ENCODE peak calls at places on chromosomes 12 and 14, in five cellular contexts. One of them, this sample, is unnamed.

GRCh38 chr12:6533653-6534157 is 612 bp upstream of the GAPDH start:
- DNase-seq in K562: peak; percentile 87
- DNase-seq in HepG2: peak; percentile 86
- DNase-seq in H1: peak; percentile 90
- DNase-seq in A549: peak; percentile 68
- DNase-seq in this sample: peak; percentile 62

GRCh38 chr12:30880061-30880460 is 46.5 kb upstream of the TSPAN11 start:
- DNase-seq in K562: no peak
- DNase-seq in HepG2: no peak
- DNase-seq in H1: no peak
- DNase-seq in A549: no peak
- DNase-seq in this sample: peak; percentile 62

GRCh38 chr14:68416156-68416555 is 376.7 kb downstream of the ZFP36L1 start:
- DNase-seq in K562: no peak
- DNase-seq in HepG2: no peak
- DNase-seq in H1: no peak
- DNase-seq in A549: no peak
- DNase-seq in this sample: no peak

GRCh38 chr12:23376238-23376637 is 573.2 kb downstream of the SOX5 start:
- DNase-seq in K562: no peak
- DNase-seq in HepG2: peak; percentile 2
- DNase-seq in H1: peak; percentile 45
- DNase-seq in A549: no peak
- DNase-seq in this sample: peak; percentile 12

GRCh38 chr14:101575581-101575980 is 14.3 kb downstream of the DIO3 start:
- DNase-seq in K562: no peak
- DNase-seq in HepG2: no peak
- DNase-seq in H1: no peak
- DNase-seq in A549: no peak
- DNase-seq in this sample: no peak

GRCh38 chr12:55704824-55705780 is 2.6 kb downstream of the ITGA7 start:
- DNase-seq in K562: no peak
- DNase-seq in HepG2: peak; percentile 68
- DNase-seq in H1: no peak
- DNase-seq in A549: no peak
- DNase-seq in this sample: no peak

GRCh38 chr14:51168220-51168613 is 71.8 kb upstream of the TMX1 start:
- DNase-seq in K562: no peak
- DNase-seq in HepG2: no peak
- DNase-seq in H1: no peak
- DNase-seq in A549: no peak
- DNase-seq in this sample: no peak

GRCh38 chr12:58313091-58313855 is 371.9 kb downstream of the ATP23 start:
- DNase-seq in K562: no peak
- DNase-seq in HepG2: no peak
- DNase-seq in H1: no peak
- DNase-seq in A549: no peak
- DNase-seq in this sample: peak; percentile 64

GRCh38 chr14:79483989-79484388 is 727.3 kb downstream of the DIO2 start:
- DNase-seq in K562: no peak
- DNase-seq in HepG2: no peak
- DNase-seq in H1: no peak
- DNase-seq in A549: no peak
- DNase-seq in this sample: no peak

GRCh38 chr14:76349993-76350392 is 25.9 kb upstream of the ESRRB start:
- DNase-seq in K562: no peak
- DNase-seq in HepG2: no peak
- DNase-seq in H1: no peak
- DNase-seq in A549: no peak
- DNase-seq in this sample: no peak

GRCh38 chr14:100076630-100077029 is 11.4 kb downstream of the EVL start:
- DNase-seq in K562: peak; percentile 28
- DNase-seq in HepG2: no peak
- DNase-seq in H1: no peak
- DNase-seq in A549: no peak
- DNase-seq in this sample: no peak

GRCh38 chr14:78157855-78158436 is 12.2 kb upstream of the NRXN3 start:
- DNase-seq in K562: peak; percentile 16
- DNase-seq in HepG2: peak; percentile 3
- DNase-seq in H1: peak; percentile 58
- DNase-seq in A549: no peak
- DNase-seq in this sample: no peak

GRCh38 chr14:20413785-20414117 is 450 bp upstream of the TEP1 start:
- DNase-seq in K562: peak; percentile 34
- DNase-seq in HepG2: no peak
- DNase-seq in H1: no peak
- DNase-seq in A549: no peak
- DNase-seq in this sample: peak; percentile 30

GRCh38 chr12:58117201-58117600 is 175.8 kb downstream of the ATP23 start:
- DNase-seq in K562: no peak
- DNase-seq in HepG2: no peak
- DNase-seq in H1: no peak
- DNase-seq in A549: no peak
- DNase-seq in this sample: no peak

GRCh38 chr12:105861232-105861631 is 277.5 kb downstream of the NUAK1 start:
- DNase-seq in K562: no peak
- DNase-seq in HepG2: no peak
- DNase-seq in H1: no peak
- DNase-seq in A549: no peak
- DNase-seq in this sample: no peak

GRCh38 chr12:95574799-95575452 is 23.6 kb upstream of the USP44 start:
- DNase-seq in K562: peak; percentile 51
- DNase-seq in HepG2: peak; percentile 31
- DNase-seq in H1: no peak
- DNase-seq in A549: peak; percentile 50
- DNase-seq in this sample: peak; percentile 65

GRCh38 chr14:58864751-58865519 is 227.2 kb downstream of the DACT1 start:
- DNase-seq in K562: no peak
- DNase-seq in HepG2: no peak
- DNase-seq in H1: no peak
- DNase-seq in A549: no peak
- DNase-seq in this sample: no peak

GRCh38 chr12:62817556-62818271 is 117.2 kb downstream of the PPM1H start:
- DNase-seq in K562: peak; percentile 38
- DNase-seq in HepG2: no peak
- DNase-seq in H1: no peak
- DNase-seq in A549: no peak
- DNase-seq in this sample: peak; percentile 68

GRCh38 chr12:76142305-76142704 is 57.8 kb upstream of the NAP1L1 start:
- DNase-seq in K562: no peak
- DNase-seq in HepG2: no peak
- DNase-seq in H1: no peak
- DNase-seq in A549: no peak
- DNase-seq in this sample: no peak

GRCh38 chr14:95097385-95097784 is 59.9 kb downstream of the DICER1 start:
- DNase-seq in K562: no peak
- DNase-seq in HepG2: no peak
- DNase-seq in H1: no peak
- DNase-seq in A549: no peak
- DNase-seq in this sample: no peak

GRCh38 chr14:75437201-75438143 is 9.7 kb downstream of the JDP2 start:
- DNase-seq in K562: no peak
- DNase-seq in HepG2: no peak
- DNase-seq in H1: no peak
- DNase-seq in A549: no peak
- DNase-seq in this sample: no peak

GRCh38 chr14:75906680-75907280 is 75.0 kb downstream of the TGFB3 start:
- DNase-seq in K562: peak; percentile 73
- DNase-seq in HepG2: peak; percentile 36
- DNase-seq in H1: peak; percentile 77
- DNase-seq in A549: peak; percentile 48
- DNase-seq in this sample: peak; percentile 66

GRCh38 chr12:2092890-2093289 is 40.1 kb downstream of the CACNA1C start:
- DNase-seq in K562: no peak
- DNase-seq in HepG2: no peak
- DNase-seq in H1: no peak
- DNase-seq in A549: no peak
- DNase-seq in this sample: no peak

GRCh38 chr12:132686831-132687210 is 321 bp downstream of the POLE start:
- DNase-seq in K562: peak; percentile 41
- DNase-seq in HepG2: no peak
- DNase-seq in H1: no peak
- DNase-seq in A549: peak; percentile 39
- DNase-seq in this sample: no peak

GRCh38 chr14:95666450-95666849 is 19.8 kb upstream of the TCL1B start:
- DNase-seq in K562: no peak
- DNase-seq in HepG2: no peak
- DNase-seq in H1: no peak
- DNase-seq in A549: no peak
- DNase-seq in this sample: no peak

GRCh38 chr14:106436310-106436905 is 910.0 kb downstream of the TMEM121 start:
- DNase-seq in K562: peak; percentile 61
- DNase-seq in HepG2: no peak
- DNase-seq in H1: peak; percentile 29
- DNase-seq in A549: peak; percentile 3
- DNase-seq in this sample: no peak

GRCh38 chr12:130336723-130337475 is 788 bp upstream of the PIWIL1 start:
- DNase-seq in K562: no peak
- DNase-seq in HepG2: no peak
- DNase-seq in H1: no peak
- DNase-seq in A549: no peak
- DNase-seq in this sample: no peak

GRCh38 chr14:26855051-26855753 is 257.4 kb upstream of the NOVA1 start:
- DNase-seq in K562: no peak
- DNase-seq in HepG2: no peak
- DNase-seq in H1: no peak
- DNase-seq in A549: no peak
- DNase-seq in this sample: no peak

GRCh38 chr12:126385785-126386184 is 1320.5 kb downstream of the AACS start:
- DNase-seq in K562: no peak
- DNase-seq in HepG2: no peak
- DNase-seq in H1: no peak
- DNase-seq in A549: no peak
- DNase-seq in this sample: no peak

GRCh38 chr14:21069388-21070082 is 569 bp upstream of the ARHGEF40 start:
- DNase-seq in K562: no peak
- DNase-seq in HepG2: peak; percentile 85
- DNase-seq in H1: peak; percentile 81
- DNase-seq in A549: peak; percentile 19
- DNase-seq in this sample: no peak

GRCh38 chr12:117491711-117492110 is 130.3 kb upstream of the NOS1 start:
- DNase-seq in K562: no peak
- DNase-seq in HepG2: no peak
- DNase-seq in H1: no peak
- DNase-seq in A549: no peak
- DNase-seq in this sample: no peak

GRCh38 chr12:74598819-74599218 is 61.2 kb downstream of the ATXN7L3B start:
- DNase-seq in K562: no peak
- DNase-seq in HepG2: no peak
- DNase-seq in H1: no peak
- DNase-seq in A549: no peak
- DNase-seq in this sample: no peak

GRCh38 chr14:24895243-24895583 is 154.7 kb downstream of the STXBP6 start:
- DNase-seq in K562: no peak
- DNase-seq in HepG2: no peak
- DNase-seq in H1: no peak
- DNase-seq in A549: no peak
- DNase-seq in this sample: no peak

GRCh38 chr12:105267711-105268110 is 31.7 kb upstream of the APPL2 start:
- DNase-seq in K562: peak; percentile 1
- DNase-seq in HepG2: no peak
- DNase-seq in H1: no peak
- DNase-seq in A549: no peak
- DNase-seq in this sample: no peak

GRCh38 chr12:1927051-1927680 is 8.7 kb upstream of the CACNA2D4 start:
- DNase-seq in K562: no peak
- DNase-seq in HepG2: no peak
- DNase-seq in H1: peak; percentile 35
- DNase-seq in A549: no peak
- DNase-seq in this sample: no peak

GRCh38 chr12:64699504-64700115 is 59.6 kb downstream of the GNS start:
- DNase-seq in K562: no peak
- DNase-seq in HepG2: no peak
- DNase-seq in H1: no peak
- DNase-seq in A549: no peak
- DNase-seq in this sample: no peak

GRCh38 chr12:124500232-124501079 is 67.0 kb downstream of the NCOR2 start:
- DNase-seq in K562: no peak
- DNase-seq in HepG2: peak; percentile 37
- DNase-seq in H1: peak; percentile 75
- DNase-seq in A549: no peak
- DNase-seq in this sample: no peak
- TF ChIP-seq JUN in K562: no peak
- TF ChIP-seq JUN in HepG2: no peak
- TF ChIP-seq JUN in H1: no peak
- TF ChIP-seq JUN in A549: no peak
- TF ChIP-seq JUN in this sample: no peak

GRCh38 chr12:109820921-109821381 is 12.2 kb downstream of the TRPV4 start:
- DNase-seq in K562: no peak
- DNase-seq in HepG2: no peak
- DNase-seq in H1: no peak
- DNase-seq in A549: no peak
- DNase-seq in this sample: no peak
- H3K4me2 ChIP-seq in K562: no peak overlapping the region
- H3K4me2 ChIP-seq in HepG2: no peak overlapping the region
- H3K4me2 ChIP-seq in H1: no peak overlapping the region
- H3K4me2 ChIP-seq in A549: no peak overlapping the region
- H3K4me2 ChIP-seq in this sample: no peak overlapping the region

GRCh38 chr12:51687142-51687935 is 96.3 kb downstream of the SCN8A start:
- DNase-seq in K562: no peak
- DNase-seq in HepG2: no peak
- DNase-seq in H1: no peak
- DNase-seq in A549: no peak
- DNase-seq in this sample: peak; percentile 74
- TF ChIP-seq JUN in K562: no peak
- TF ChIP-seq JUN in HepG2: no peak
- TF ChIP-seq JUN in H1: no peak
- TF ChIP-seq JUN in A549: no peak
- TF ChIP-seq JUN in this sample: no peak

GRCh38 chr14:50085570-50086315 is 30.6 kb downstream of the VCPKMT start:
- DNase-seq in K562: no peak
- DNase-seq in HepG2: no peak
- DNase-seq in H1: no peak
- DNase-seq in A549: no peak
- DNase-seq in this sample: no peak
- H3K4me2 ChIP-seq in K562: no peak overlapping the region
- H3K4me2 ChIP-seq in HepG2: no peak overlapping the region
- H3K4me2 ChIP-seq in H1: no peak overlapping the region
- H3K4me2 ChIP-seq in A549: no peak overlapping the region
- H3K4me2 ChIP-seq in this sample: no peak overlapping the region

GRCh38 chr14:61803755-61804154 is 41.5 kb downstream of the SNAPC1 start:
- DNase-seq in K562: no peak
- DNase-seq in HepG2: no peak
- DNase-seq in H1: no peak
- DNase-seq in A549: no peak
- DNase-seq in this sample: no peak
- TF ChIP-seq JUN in K562: no peak
- TF ChIP-seq JUN in HepG2: no peak
- TF ChIP-seq JUN in H1: no peak
- TF ChIP-seq JUN in A549: no peak
- TF ChIP-seq JUN in this sample: no peak